ENCODE peak calls at places on chromosomes 12 and 14, in six cellular contexts. W is cerebellum, S is lower leg skin, F is astrocyte, K is H4, I is MV-4-11. G is an unnamed sample.

GRCh38 chr12:58888131-58888783 is 32.0 kb downstream of the LRIG3 start:
- DNase-seq in W (peak; percentile 47), S (peak; percentile 76), F (peak; percentile 81), K (no peak), I (no peak), G (no peak)

GRCh38 chr12:53219956-53220856 is 11.8 kb downstream of the RARG start:
- DNase-seq in W (peak; percentile 85), S (no peak), F (peak; percentile 70), K (peak; percentile 75), I (peak; percentile 70), G (peak; percentile 82)

GRCh38 chr14:104143521-104144452 is 5.4 kb downstream of the KIF26A start:
- DNase-seq in W (no peak), S (no peak), F (no peak), K (no peak), I (no peak), G (no peak)

GRCh38 chr12:102427542-102427923 is 52.8 kb downstream of the IGF1 start:
- DNase-seq in W (peak; percentile 77), S (no peak), F (no peak), K (no peak), I (no peak), G (no peak)

GRCh38 chr14:54881761-54882401 is 20.7 kb downstream of the GCH1 start:
- DNase-seq in W (no peak), S (no peak), F (no peak), K (peak; percentile 59), I (no peak), G (no peak)

GRCh38 chr14:81206115-81206514 is 14.6 kb downstream of the GTF2A1 start:
- DNase-seq in W (no peak), S (no peak), F (no peak), K (no peak), I (no peak), G (no peak)

GRCh38 chr12:3381059-3382047 is 109.7 kb upstream of the PRMT8 start:
- DNase-seq in W (no peak), S (peak; percentile 11), F (no peak), K (no peak), I (no peak), G (no peak)

GRCh38 chr14:76439237-76439775 is 63.4 kb downstream of the ESRRB start:
- DNase-seq in W (no peak), S (no peak), F (no peak), K (no peak), I (no peak), G (no peak)

GRCh38 chr12:34405286-34406227 is 383.3 kb downstream of the ALG10 start:
- DNase-seq in W (no peak), S (peak; percentile 6), F (no peak), K (no peak), I (no peak), G (no peak)

GRCh38 chr12:118311666-118312065 is 61.0 kb downstream of the TAOK3 start:
- DNase-seq in W (no peak), S (no peak), F (no peak), K (peak; percentile 44), I (no peak), G (no peak)

GRCh38 chr14:55129428-55130193 is 559 bp downstream of the LGALS3 start:
- DNase-seq in W (peak; percentile 11), S (peak; percentile 65), F (peak; percentile 58), K (peak; percentile 35), I (no peak), G (peak; percentile 84)

GRCh38 chr12:122138181-122138580 is 35.8 kb downstream of the IL31 start:
- DNase-seq in W (peak; percentile 34), S (no peak), F (no peak), K (no peak), I (no peak), G (no peak)

GRCh38 chr12:122869207-122869973 is 26.5 kb downstream of the VPS37B start:
- DNase-seq in W (no peak), S (no peak), F (no peak), K (no peak), I (no peak), G (no peak)

GRCh38 chr12:104456417-104456949 is at the start of gene CHST11:
- DNase-seq in W (peak; percentile 78), S (peak; percentile 75), F (peak; percentile 77), K (peak; percentile 70), I (peak; percentile 92), G (peak; percentile 95)

GRCh38 chr14:79602023-79602422 is 609.3 kb downstream of the DIO2 start:
- DNase-seq in W (no peak), S (no peak), F (no peak), K (no peak), I (no peak), G (no peak)

GRCh38 chr14:71266994-71267636 is 359.9 kb downstream of the PCNX1 start:
- DNase-seq in W (no peak), S (no peak), F (peak; percentile 79), K (no peak), I (peak; percentile 67), G (no peak)

GRCh38 chr12:108773798-108774788 is 42.8 kb upstream of the CORO1C start:
- DNase-seq in W (no peak), S (peak; percentile 85), F (peak; percentile 56), K (peak; percentile 31), I (peak; percentile 64), G (peak; percentile 83)

GRCh38 chr14:71320734-71321555 is 413.7 kb downstream of the PCNX1 start:
- DNase-seq in W (peak; percentile 63), S (peak; percentile 31), F (peak; percentile 52), K (peak; percentile 15), I (no peak), G (peak; percentile 69)

GRCh38 chr14:49479432-49479831 is 106.7 kb downstream of the RPS29 start:
- DNase-seq in W (no peak), S (no peak), F (no peak), K (no peak), I (no peak), G (no peak)

GRCh38 chr14:36747411-36748184 is 85.9 kb downstream of the PAX9 start:
- DNase-seq in W (no peak), S (no peak), F (no peak), K (no peak), I (no peak), G (peak; percentile 16)

GRCh38 chr12:93447555-93448265 is 6.0 kb upstream of the UBE2N start:
- DNase-seq in W (no peak), S (no peak), F (no peak), K (no peak), I (no peak), G (no peak)

GRCh38 chr14:106879241-106879640 is 1352.9 kb downstream of the TMEM121 start:
- DNase-seq in W (no peak), S (no peak), F (no peak), K (peak; percentile 67), I (peak; percentile 82), G (no peak)

GRCh38 chr14:26896447-26896846 is 298.6 kb upstream of the NOVA1 start:
- DNase-seq in W (no peak), S (peak; percentile 53), F (peak; percentile 58), K (no peak), I (no peak), G (no peak)

GRCh38 chr12:76696186-76696585 is 67.7 kb upstream of the ZDHHC17 start:
- DNase-seq in W (no peak), S (no peak), F (no peak), K (no peak), I (no peak), G (no peak)

GRCh38 chr12:70652451-70652850 is 15.2 kb upstream of the PTPRB start:
- DNase-seq in W (no peak), S (no peak), F (peak; percentile 63), K (no peak), I (no peak), G (no peak)

GRCh38 chr12:105455250-105455649 is 124.8 kb downstream of the C12orf75 start:
- DNase-seq in W (no peak), S (no peak), F (no peak), K (no peak), I (no peak), G (no peak)

GRCh38 chr14:77561881-77562280 is 54.6 kb downstream of the SPTLC2 start:
- DNase-seq in W (no peak), S (no peak), F (no peak), K (no peak), I (no peak), G (no peak)

GRCh38 chr12:113299619-113300237 is 35.2 kb downstream of the SLC8B1 start:
- DNase-seq in W (peak; percentile 55), S (peak; percentile 51), F (peak; percentile 79), K (peak; percentile 79), I (no peak), G (peak; percentile 97)

GRCh38 chr12:121088208-121088585 is 44.5 kb upstream of the P2RX7 start:
- DNase-seq in W (no peak), S (no peak), F (no peak), K (no peak), I (no peak), G (no peak)

GRCh38 chr12:94204647-94205247 is 56.4 kb downstream of the PLXNC1 start:
- DNase-seq in W (no peak), S (no peak), F (no peak), K (no peak), I (peak; percentile 50), G (no peak)